ENCODE peak calls at places on chromosomes 1 and 21, in five cellular contexts. H is thoracic aorta, C is ovary, K is body of pancreas, W is ascending aorta. Z is an unnamed sample.

GRCh38 chr1:111140680-111140967 is 601 bp downstream of the CEPT1 start:
- DNase-seq in H (no peak), C (no peak), K (peak), W (no peak), Z (no peak)

GRCh38 chr1:11526071-11526895 is 47.3 kb downstream of the DISP3 start:
- DNase-seq in H (no peak), C (no peak), K (no peak), W (peak), Z (no peak)

GRCh38 chr1:54125671-54126070 is 27.1 kb downstream of the CDCP2 start:
- DNase-seq in H (no peak), C (peak), K (peak), W (no peak), Z (no peak)

GRCh38 chr1:160189649-160190625 is at the start of gene CASQ1:
- DNase-seq in H (no peak), C (no peak), K (no peak), W (peak), Z (no peak)

GRCh38 chr21:46028547-46029200 is 47.1 kb downstream of the COL6A1 start:
- DNase-seq in H (no peak), C (peak), K (no peak), W (no peak), Z (no peak)

GRCh38 chr1:207103892-207104373 is at the start of gene C4BPA:
- DNase-seq in H (no peak), C (no peak), K (peak), W (no peak), Z (no peak)

GRCh38 chr1:36879613-36880012 is 154.7 kb downstream of the GRIK3 start:
- DNase-seq in H (no peak), C (no peak), K (no peak), W (peak), Z (no peak)

GRCh38 chr1:35345439-35345981 is 77.0 kb downstream of the ZMYM4 start:
- DNase-seq in H (no peak), C (no peak), K (no peak), W (no peak), Z (no peak)

GRCh38 chr21:34648739-34649297 is 20.0 kb upstream of the CLIC6 start:
- DNase-seq in H (no peak), C (no peak), K (no peak), W (no peak), Z (no peak)

GRCh38 chr1:63294797-63295594 is 27.4 kb upstream of the FOXD3 start:
- DNase-seq in H (no peak), C (no peak), K (no peak), W (no peak), Z (no peak)

GRCh38 chr1:11473635-11474034 is 5.3 kb upstream of the DISP3 start:
- DNase-seq in H (no peak), C (no peak), K (no peak), W (no peak), Z (no peak)

GRCh38 chr1:165010418-165011055 is 346.0 kb downstream of the LMX1A start:
- DNase-seq in H (no peak), C (no peak), K (no peak), W (no peak), Z (no peak)

GRCh38 chr1:94327001-94327685 is 89.8 kb upstream of the ARHGAP29 start:
- DNase-seq in H (peak), C (no peak), K (peak), W (no peak), Z (no peak)

GRCh38 chr1:62417351-62417999 is 19.4 kb upstream of the USP1 start:
- DNase-seq in H (no peak), C (no peak), K (no peak), W (no peak), Z (no peak)

GRCh38 chr1:156641761-156642264 is at the start of gene BCAN:
- DNase-seq in H (no peak), C (peak), K (no peak), W (no peak), Z (peak)

GRCh38 chr1:15172405-15173259 is 19.1 kb downstream of the TMEM51 start:
- DNase-seq in H (no peak), C (no peak), K (no peak), W (no peak), Z (no peak)

GRCh38 chr1:64378826-64379225 is 91.1 kb upstream of the CACHD1 start:
- DNase-seq in H (no peak), C (no peak), K (no peak), W (no peak), Z (no peak)

GRCh38 chr21:41442496-41443186 is 16.6 kb downstream of the MX1 start:
- DNase-seq in H (no peak), C (no peak), K (no peak), W (no peak), Z (no peak)

GRCh38 chr1:2290595-2291510 is 62.7 kb downstream of the SKI start:
- DNase-seq in H (peak), C (peak), K (peak), W (peak), Z (peak)

GRCh38 chr21:42746593-42747266 is 93.3 kb downstream of the PDE9A start:
- DNase-seq in H (no peak), C (no peak), K (peak), W (peak), Z (no peak)

GRCh38 chr1:116373451-116374339 is 651 bp downstream of the ATP1A1 start:
- DNase-seq in H (peak), C (peak), K (peak), W (peak), Z (peak)

GRCh38 chr1:56709269-56709880 is 64.3 kb downstream of the PRKAA2 start:
- DNase-seq in H (no peak), C (no peak), K (peak), W (no peak), Z (no peak)

GRCh38 chr21:17002628-17003027 is 510.2 kb upstream of the CXADR start:
- DNase-seq in H (no peak), C (no peak), K (no peak), W (no peak), Z (no peak)

GRCh38 chr1:234631721-234632125 is 21.7 kb upstream of the IRF2BP2 start:
- DNase-seq in H (no peak), C (no peak), K (no peak), W (no peak), Z (no peak)

GRCh38 chr1:15150376-15150775 is 3.2 kb upstream of the TMEM51 start:
- DNase-seq in H (no peak), C (no peak), K (no peak), W (no peak), Z (no peak)

GRCh38 chr1:224168859-224169380 is 14.1 kb upstream of the DEGS1 start:
- DNase-seq in H (no peak), C (peak), K (peak), W (peak), Z (no peak)

GRCh38 chr1:51690285-51690961 is 73.5 kb downstream of the OSBPL9 start:
- DNase-seq in H (no peak), C (no peak), K (peak), W (no peak), Z (no peak)

GRCh38 chr1:211648336-211648735 is 27.1 kb downstream of the NEK2 start:
- DNase-seq in H (no peak), C (no peak), K (peak), W (no peak), Z (no peak)

GRCh38 chr1:193241132-193241827 is 54.9 kb upstream of the B3GALT2 start:
- DNase-seq in H (no peak), C (no peak), K (no peak), W (no peak), Z (no peak)

GRCh38 chr21:30695956-30696355 is 22.6 kb downstream of the KRTAP21-3 start:
- DNase-seq in H (no peak), C (no peak), K (no peak), W (no peak), Z (no peak)

GRCh38 chr1:237124856-237125462 is 83.0 kb downstream of the RYR2 start:
- DNase-seq in H (no peak), C (no peak), K (peak), W (no peak), Z (no peak)
- TF ChIP-seq CTCF in H (peak), C (no peak), K (peak), W (peak), Z (peak)

GRCh38 chr1:6275826-6276764 is 15.2 kb upstream of the GPR153 start:
- DNase-seq in H (no peak), C (peak), K (peak), W (peak), Z (no peak)
- H3K27ac ChIP-seq in H (peak), C (peak), K (no peak), W (peak), Z (no peak)

GRCh38 chr1:22163578-22163977 is 20.7 kb upstream of the WNT4 start:
- DNase-seq in H (no peak), C (no peak), K (no peak), W (no peak), Z (no peak)
- H3K4me3 ChIP-seq in H (no peak), C (no peak), K (no peak), W (no peak), Z (no peak)

DNA sequence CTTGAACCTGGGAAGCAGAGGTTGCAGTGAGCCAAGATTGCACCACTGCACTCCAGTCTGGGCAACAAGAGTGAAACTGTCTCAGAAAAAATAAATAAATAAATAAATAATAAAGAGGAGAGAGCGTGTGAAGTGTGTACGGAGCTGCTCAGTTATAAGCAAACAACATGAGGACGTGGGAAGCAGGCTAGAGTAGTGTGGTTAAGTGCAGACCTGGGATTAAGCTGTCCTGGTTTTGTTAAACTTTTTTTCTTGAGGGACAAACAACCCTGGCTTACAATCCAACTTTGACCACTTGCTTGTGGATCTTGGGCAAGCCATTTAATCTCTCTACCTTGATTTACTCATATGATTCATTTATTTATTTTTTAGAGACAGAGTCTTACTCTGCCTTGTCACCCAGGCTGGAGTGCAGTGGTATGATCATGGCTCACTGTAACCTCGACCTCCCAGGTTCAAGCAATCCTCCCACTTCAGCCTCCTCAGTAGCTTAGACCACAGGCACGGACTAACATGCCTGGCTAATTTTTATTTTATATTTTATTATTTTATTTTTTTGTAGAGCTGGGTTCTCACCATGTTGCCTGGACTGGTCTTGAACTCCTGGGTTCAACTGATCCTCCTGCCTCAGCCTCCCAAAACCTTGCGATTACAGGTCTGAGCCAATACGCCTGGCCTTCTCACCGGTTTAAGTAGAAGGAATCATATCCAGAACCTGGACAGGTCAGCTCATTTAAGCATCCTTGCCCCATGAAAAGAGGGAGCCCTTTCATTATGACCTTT is 52.7 kb downstream of the RPS6KA1 start:
- DNase-seq in H (no peak), C (no peak), K (no peak), W (no peak), Z (no peak)
- TF ChIP-seq CTCF in H (no peak), C (no peak), K (no peak), W (no peak), Z (no peak)